ENCODE peak calls at places on chromosomes 2 and 18, in five cellular contexts. One of them, this sample, is unnamed.

GRCh38 chr2:209125291-209125690 is 298.6 kb upstream of the MAP2 start:
- DNase-seq in lung: no peak
- DNase-seq in brain microvascular endothelial cell: no peak
- DNase-seq in IMR-90: no peak
- DNase-seq in fibroblast of mammary gland: no peak
- DNase-seq in this sample: no peak

GRCh38 chr18:62828852-62829251 is 113.5 kb downstream of the PHLPP1 start:
- DNase-seq in lung: no peak
- DNase-seq in brain microvascular endothelial cell: no peak
- DNase-seq in IMR-90: peak
- DNase-seq in fibroblast of mammary gland: no peak
- DNase-seq in this sample: peak

GRCh38 chr18:38459595-38459994 is 894.0 kb upstream of the CELF4 start:
- DNase-seq in lung: no peak
- DNase-seq in brain microvascular endothelial cell: no peak
- DNase-seq in IMR-90: no peak
- DNase-seq in fibroblast of mammary gland: no peak
- DNase-seq in this sample: no peak

GRCh38 chr18:73646772-73647171 is 500.9 kb downstream of the FBXO15 start:
- DNase-seq in lung: no peak
- DNase-seq in brain microvascular endothelial cell: peak
- DNase-seq in IMR-90: peak
- DNase-seq in fibroblast of mammary gland: peak
- DNase-seq in this sample: no peak

GRCh38 chr2:233803292-233803911 is 25.3 kb downstream of the MROH2A start:
- DNase-seq in lung: peak
- DNase-seq in brain microvascular endothelial cell: no peak
- DNase-seq in IMR-90: no peak
- DNase-seq in fibroblast of mammary gland: no peak
- DNase-seq in this sample: no peak

GRCh38 chr2:66122491-66122890 is 312.4 kb upstream of the MEIS1 start:
- DNase-seq in lung: no peak
- DNase-seq in brain microvascular endothelial cell: no peak
- DNase-seq in IMR-90: no peak
- DNase-seq in fibroblast of mammary gland: no peak
- DNase-seq in this sample: no peak

GRCh38 chr2:239278941-239279365 is 121.9 kb downstream of the HDAC4 start:
- DNase-seq in lung: no peak
- DNase-seq in brain microvascular endothelial cell: peak
- DNase-seq in IMR-90: no peak
- DNase-seq in fibroblast of mammary gland: peak
- DNase-seq in this sample: no peak

GRCh38 chr18:240175-240574 is 27.7 kb downstream of the THOC1 start:
- DNase-seq in lung: no peak
- DNase-seq in brain microvascular endothelial cell: no peak
- DNase-seq in IMR-90: peak
- DNase-seq in fibroblast of mammary gland: no peak
- DNase-seq in this sample: no peak

GRCh38 chr2:139686205-139686604 is 906.0 kb upstream of the NXPH2 start:
- DNase-seq in lung: no peak
- DNase-seq in brain microvascular endothelial cell: no peak
- DNase-seq in IMR-90: no peak
- DNase-seq in fibroblast of mammary gland: no peak
- DNase-seq in this sample: no peak

GRCh38 chr2:59827677-59828076 is 725.8 kb downstream of the BCL11A start:
- DNase-seq in lung: no peak
- DNase-seq in brain microvascular endothelial cell: no peak
- DNase-seq in IMR-90: no peak
- DNase-seq in fibroblast of mammary gland: no peak
- DNase-seq in this sample: no peak

GRCh38 chr18:12518326-12518725 is 110.6 kb downstream of the PRELID3A start:
- DNase-seq in lung: no peak
- DNase-seq in brain microvascular endothelial cell: no peak
- DNase-seq in IMR-90: peak
- DNase-seq in fibroblast of mammary gland: peak
- DNase-seq in this sample: no peak

GRCh38 chr2:68448671-68449394 is 18.3 kb downstream of the FBXO48 start:
- DNase-seq in lung: no peak
- DNase-seq in brain microvascular endothelial cell: no peak
- DNase-seq in IMR-90: no peak
- DNase-seq in fibroblast of mammary gland: no peak
- DNase-seq in this sample: no peak

GRCh38 chr2:28405537-28405936 is 12.9 kb downstream of the FOSL2 start:
- DNase-seq in lung: no peak
- DNase-seq in brain microvascular endothelial cell: no peak
- DNase-seq in IMR-90: no peak
- DNase-seq in fibroblast of mammary gland: no peak
- DNase-seq in this sample: no peak

GRCh38 chr2:234973008-234973407 is 21.2 kb downstream of the SH3BP4 start:
- DNase-seq in lung: no peak
- DNase-seq in brain microvascular endothelial cell: no peak
- DNase-seq in IMR-90: peak
- DNase-seq in fibroblast of mammary gland: no peak
- DNase-seq in this sample: no peak

GRCh38 chr18:8174758-8175157 is 434.5 kb upstream of the RAB12 start:
- DNase-seq in lung: no peak
- DNase-seq in brain microvascular endothelial cell: no peak
- DNase-seq in IMR-90: no peak
- DNase-seq in fibroblast of mammary gland: no peak
- DNase-seq in this sample: no peak

GRCh38 chr2:169131587-169132512 is 62.5 kb downstream of the DHRS9 start:
- DNase-seq in lung: no peak
- DNase-seq in brain microvascular endothelial cell: peak
- DNase-seq in IMR-90: peak
- DNase-seq in fibroblast of mammary gland: peak
- DNase-seq in this sample: peak

GRCh38 chr2:98457045-98457696 is 12.5 kb downstream of the INPP4A start:
- DNase-seq in lung: no peak
- DNase-seq in brain microvascular endothelial cell: peak
- DNase-seq in IMR-90: peak
- DNase-seq in fibroblast of mammary gland: peak
- DNase-seq in this sample: peak

GRCh38 chr18:10332452-10332851 is 122.0 kb upstream of the APCDD1 start:
- DNase-seq in lung: no peak
- DNase-seq in brain microvascular endothelial cell: no peak
- DNase-seq in IMR-90: no peak
- DNase-seq in fibroblast of mammary gland: no peak
- DNase-seq in this sample: no peak

GRCh38 chr2:16032282-16033031 is 92.1 kb downstream of the MYCN start:
- DNase-seq in lung: no peak
- DNase-seq in brain microvascular endothelial cell: no peak
- DNase-seq in IMR-90: no peak
- DNase-seq in fibroblast of mammary gland: no peak
- DNase-seq in this sample: no peak

GRCh38 chr2:14257801-14258507 is 374.6 kb upstream of the LRATD1 start:
- DNase-seq in lung: no peak
- DNase-seq in brain microvascular endothelial cell: no peak
- DNase-seq in IMR-90: no peak
- DNase-seq in fibroblast of mammary gland: peak
- DNase-seq in this sample: no peak

GRCh38 chr2:118013221-118013723 is 598 bp downstream of the CCDC93 start:
- DNase-seq in lung: peak
- DNase-seq in brain microvascular endothelial cell: no peak
- DNase-seq in IMR-90: no peak
- DNase-seq in fibroblast of mammary gland: no peak
- DNase-seq in this sample: peak

GRCh38 chr2:150812664-150813408 is 325.4 kb upstream of the RND3 start:
- DNase-seq in lung: no peak
- DNase-seq in brain microvascular endothelial cell: no peak
- DNase-seq in IMR-90: no peak
- DNase-seq in fibroblast of mammary gland: no peak
- DNase-seq in this sample: no peak

GRCh38 chr2:112149866-112150435 is 11.8 kb downstream of the FBLN7 start:
- DNase-seq in lung: no peak
- DNase-seq in brain microvascular endothelial cell: no peak
- DNase-seq in IMR-90: no peak
- DNase-seq in fibroblast of mammary gland: peak
- DNase-seq in this sample: no peak